ENCODE peak calls at places on chromosomes 1 and 21, in four cellular contexts. H is H1, C is IMR-90, Q is H9. F is an unnamed sample.

GRCh38 chr1:150551784-150552691 is 2.8 kb downstream of the ADAMTSL4 start:
- DNase-seq in Q (peak), C (peak), H (no peak), F (peak)

GRCh38 chr1:67137307-67137753 is 2.6 kb upstream of the C1orf141 start:
- DNase-seq in Q (no peak), C (no peak), H (no peak), F (no peak)

GRCh38 chr1:207798847-207799246 is 47.0 kb downstream of the CD46 start:
- DNase-seq in Q (no peak), H (no peak), C (peak), F (no peak)

GRCh38 chr1:3530931-3531818 is 76.7 kb downstream of the ARHGEF16 start:
- DNase-seq in Q (peak), C (peak), H (peak), F (peak)

GRCh38 chr21:41318218-41318617 is 1.6 kb downstream of the FAM3B start:
- DNase-seq in H (no peak), Q (no peak), C (no peak), F (no peak)

GRCh38 chr1:180540697-180541594 is 17.8 kb upstream of the OVAAL start:
- DNase-seq in Q (no peak), C (peak), H (no peak), F (no peak)

GRCh38 chr1:209785592-209785991 is 1.2 kb upstream of the C1orf74 start:
- DNase-seq in Q (no peak), C (no peak), H (no peak), F (no peak)

GRCh38 chr1:229952670-229953520 is 114.1 kb upstream of the GALNT2 start:
- DNase-seq in H (no peak), Q (no peak), C (no peak), F (no peak)

DNA sequence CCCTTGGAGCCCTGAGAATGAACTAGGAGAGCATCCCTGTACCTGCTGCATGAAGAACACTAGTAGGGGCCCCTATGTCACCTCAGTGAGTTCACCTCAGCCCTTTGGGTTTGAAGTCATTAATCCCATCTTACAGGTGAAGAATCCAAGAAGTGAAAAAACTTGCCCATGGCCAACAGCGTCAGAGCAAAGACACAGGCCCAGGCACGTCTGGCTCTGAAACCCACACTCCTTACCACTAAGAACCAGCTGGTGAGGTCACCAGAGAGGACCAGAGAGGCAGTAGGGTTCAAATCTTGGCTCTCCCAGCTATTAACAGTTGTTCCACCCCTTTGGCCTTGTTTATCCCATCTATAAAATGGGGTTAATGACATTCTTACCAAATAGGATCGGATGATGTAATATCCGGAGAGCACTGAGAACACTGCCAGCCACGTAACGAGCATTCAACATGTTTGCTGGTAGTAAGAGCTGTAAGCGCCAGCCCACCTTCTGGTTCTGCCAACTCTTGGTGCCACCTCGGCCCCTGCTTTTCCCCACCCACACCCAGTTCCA is 8.8 kb downstream of the MATN1 start:
- DNase-seq in H (no peak), Q (no peak), C (no peak), F (no peak)
- H2BK15ac ChIP-seq in H (no peak), Q (no peak), C (no peak), F (no peak)

GRCh38 chr1:41028034-41028642 is 6.6 kb upstream of the SLFNL1 start:
- DNase-seq in H (no peak), Q (no peak), C (no peak), F (no peak)

GRCh38 chr1:41033272-41033671 is 11.7 kb upstream of the SLFNL1 start:
- DNase-seq in C (no peak), H (no peak), Q (no peak), F (no peak)

GRCh38 chr1:41030872-41031616 is 9.5 kb upstream of the SLFNL1 start:
- DNase-seq in Q (no peak), H (no peak), C (no peak), F (no peak)

GRCh38 chr1:41037116-41037903 is 15.8 kb upstream of the SLFNL1 start:
- DNase-seq in H (no peak), Q (no peak), C (no peak), F (no peak)

GRCh38 chr1:41032147-41032546 is 10.6 kb upstream of the SLFNL1 start:
- DNase-seq in C (no peak), H (no peak), Q (no peak), F (no peak)
- H3K56ac ChIP-seq in C (no peak), H (no peak), Q (no peak), F (no peak)

GRCh38 chr1:232179896-232180760 is 449.8 kb downstream of the SIPA1L2 start:
- DNase-seq in Q (no peak), C (no peak), H (no peak), F (peak)
- H4K8ac ChIP-seq in Q (no peak), C (no peak), H (no peak), F (no peak)

GRCh38 chr1:24319962-24320361 is 805 bp downstream of the GRHL3 start:
- DNase-seq in Q (no peak), C (no peak), H (no peak), F (no peak)

GRCh38 chr1:24321712-24322635 is 2.8 kb downstream of the GRHL3 start:
- DNase-seq in Q (peak), C (peak), H (no peak), F (peak)

GRCh38 chr1:24322636-24323177 is 3.5 kb downstream of the GRHL3 start:
- DNase-seq in H (no peak), C (no peak), Q (no peak), F (no peak)

GRCh38 chr1:24318988-24319863 is at the start of gene GRHL3:
- DNase-seq in Q (peak), C (no peak), H (peak), F (peak)

DNA sequence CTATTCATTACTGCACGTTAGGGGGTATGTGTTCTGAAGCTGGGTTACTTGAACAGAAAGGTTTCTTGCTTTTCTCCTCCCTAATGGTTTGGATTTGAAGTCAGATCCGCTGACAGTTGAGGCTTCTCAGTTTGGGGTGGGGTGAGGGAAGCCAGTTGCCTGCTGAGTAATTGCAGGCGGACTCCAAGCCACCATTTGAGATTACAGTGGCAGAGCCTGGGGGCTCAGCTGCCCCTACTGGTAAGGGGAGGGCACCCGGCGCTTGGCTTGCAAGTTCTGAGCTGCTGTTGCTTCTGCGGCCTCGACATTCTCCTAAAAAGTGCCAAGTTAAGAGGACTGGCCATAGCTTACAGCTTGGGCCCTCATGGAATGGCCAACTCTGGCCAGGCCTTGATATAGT is 2.0 kb downstream of the GRHL3 start:
- DNase-seq in Q (no peak), C (no peak), H (no peak), F (peak)
- H2BK15ac ChIP-seq in Q (no peak), C (no peak), H (peak), F (no peak)

GRCh38 chr1:115648717-115649691 is 7.2 kb downstream of the VANGL1 start:
- DNase-seq in C (no peak), Q (peak), H (no peak), F (peak)
- H3K56ac ChIP-seq in C (no peak), Q (no peak), H (no peak), F (peak)

F was measured in mesendoderm.